ENCODE peak calls at places on chromosomes 3 and 15, in four cellular contexts. One of them, this sample, is unnamed.

GRCh38 chr3:46936733-46937250 is 39.8 kb downstream of the CCDC12 start:
- DNase-seq in GM12878: no peak
- DNase-seq in HepG2: no peak
- DNase-seq in H1: no peak
- DNase-seq in this sample: no peak

GRCh38 chr15:76839173-76839572 is 66.0 kb downstream of the SCAPER start:
- DNase-seq in HepG2: no peak
- DNase-seq in GM12878: no peak
- DNase-seq in H1: no peak
- DNase-seq in this sample: no peak

GRCh38 chr3:145902166-145902565 is 258.8 kb downstream of the PLOD2 start:
- DNase-seq in HepG2: no peak
- DNase-seq in GM12878: no peak
- DNase-seq in H1: no peak
- DNase-seq in this sample: no peak

GRCh38 chr3:194046995-194047681 is 88.8 kb upstream of the HES1 start:
- DNase-seq in H1: no peak
- DNase-seq in HepG2: no peak
- DNase-seq in GM12878: no peak
- DNase-seq in this sample: no peak

GRCh38 chr3:170730071-170730812 is 139.8 kb downstream of the RPL22L1 start:
- DNase-seq in HepG2: no peak
- DNase-seq in H1: no peak
- DNase-seq in GM12878: no peak
- DNase-seq in this sample: no peak

GRCh38 chr15:49279481-49280186 is 109.6 kb downstream of the GALK2 start:
- DNase-seq in H1: no peak
- DNase-seq in HepG2: no peak
- DNase-seq in GM12878: no peak
- DNase-seq in this sample: no peak

GRCh38 chr3:15800327-15800726 is 2.5 kb upstream of the ANKRD28 start:
- DNase-seq in GM12878: no peak
- DNase-seq in HepG2: no peak
- DNase-seq in H1: no peak
- DNase-seq in this sample: no peak

GRCh38 chr15:68022061-68022460 is 32.1 kb upstream of the PIAS1 start:
- DNase-seq in GM12878: no peak
- DNase-seq in H1: no peak
- DNase-seq in HepG2: no peak
- DNase-seq in this sample: no peak

GRCh38 chr3:184172681-184173373 is 1.8 kb upstream of the AP2M1 start:
- DNase-seq in H1: no peak
- DNase-seq in HepG2: no peak
- DNase-seq in GM12878: no peak
- DNase-seq in this sample: no peak

GRCh38 chr3:112818289-112818688 is 28.4 kb downstream of the CD200R1L start:
- DNase-seq in GM12878: no peak
- DNase-seq in H1: no peak
- DNase-seq in HepG2: no peak
- DNase-seq in this sample: no peak

GRCh38 chr3:61725851-61726333 is 164.5 kb downstream of the PTPRG start:
- DNase-seq in H1: no peak
- DNase-seq in HepG2: peak
- DNase-seq in GM12878: no peak
- DNase-seq in this sample: peak

GRCh38 chr15:83278191-83278590 is 6.3 kb downstream of the BNC1 start:
- DNase-seq in H1: no peak
- DNase-seq in GM12878: no peak
- DNase-seq in HepG2: no peak
- DNase-seq in this sample: no peak

GRCh38 chr3:23740517-23741402 is 65.0 kb upstream of the UBE2E1 start:
- DNase-seq in H1: no peak
- DNase-seq in GM12878: no peak
- DNase-seq in HepG2: no peak
- DNase-seq in this sample: no peak

GRCh38 chr3:111548060-111548459 is 6.1 kb downstream of the CD96 start:
- DNase-seq in GM12878: no peak
- DNase-seq in HepG2: no peak
- DNase-seq in H1: no peak
- DNase-seq in this sample: no peak

GRCh38 chr3:135865085-135865484 is 100.4 kb upstream of the PPP2R3A start:
- DNase-seq in GM12878: no peak
- DNase-seq in H1: no peak
- DNase-seq in HepG2: no peak
- DNase-seq in this sample: no peak

GRCh38 chr15:43522247-43522646 is 4.8 kb downstream of the MAP1A start:
- DNase-seq in HepG2: no peak
- DNase-seq in GM12878: no peak
- DNase-seq in H1: no peak
- DNase-seq in this sample: no peak

GRCh38 chr3:57382933-57383332 is 90.4 kb upstream of the ASB14 start:
- DNase-seq in GM12878: no peak
- DNase-seq in H1: no peak
- DNase-seq in HepG2: no peak
- DNase-seq in this sample: no peak

GRCh38 chr3:39592306-39592705 is 124.8 kb downstream of the MOBP start:
- DNase-seq in GM12878: no peak
- DNase-seq in H1: no peak
- DNase-seq in HepG2: no peak
- DNase-seq in this sample: no peak

GRCh38 chr15:61141497-61142125 is 87.5 kb downstream of the RORA start:
- DNase-seq in HepG2: no peak
- DNase-seq in GM12878: no peak
- DNase-seq in H1: no peak
- DNase-seq in this sample: no peak

GRCh38 chr3:197306374-197307086 is 8.1 kb upstream of the DLG1 start:
- DNase-seq in H1: no peak
- DNase-seq in HepG2: peak
- DNase-seq in GM12878: no peak
- DNase-seq in this sample: no peak

GRCh38 chr3:111616417-111617105 is 21.4 kb upstream of the ZBED2 start:
- DNase-seq in HepG2: peak
- DNase-seq in GM12878: no peak
- DNase-seq in H1: no peak
- DNase-seq in this sample: no peak

GRCh38 chr3:151974067-151974466 is 100.6 kb downstream of the SUCNR1 start:
- DNase-seq in H1: no peak
- DNase-seq in GM12878: no peak
- DNase-seq in HepG2: no peak
- DNase-seq in this sample: no peak
- TF ChIP-seq SP1 in H1: no peak
- TF ChIP-seq SP1 in GM12878: no peak
- TF ChIP-seq SP1 in HepG2: no peak
- TF ChIP-seq SP1 in this sample: no peak

DNA sequence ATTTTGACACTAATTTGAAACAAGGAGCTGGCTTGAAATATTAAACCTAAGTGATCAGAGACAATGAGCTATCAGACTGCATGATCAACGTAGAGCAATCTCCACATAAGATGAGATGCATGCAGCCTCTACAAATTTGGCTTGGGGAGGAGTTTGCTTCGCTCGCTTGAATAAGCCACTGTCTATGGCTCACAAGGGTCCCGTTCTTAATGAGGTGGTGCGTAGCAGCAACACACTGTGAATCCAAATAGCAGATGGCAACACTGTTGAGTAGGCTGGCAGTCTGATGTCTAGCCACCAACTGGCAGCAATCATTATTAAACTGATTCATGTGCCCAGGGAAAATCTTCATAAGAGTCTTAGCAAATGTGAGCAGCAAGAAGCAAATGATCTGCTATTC is 125.4 kb upstream of the CCDC54 start:
- DNase-seq in GM12878: no peak
- DNase-seq in H1: no peak
- DNase-seq in HepG2: no peak
- DNase-seq in this sample: no peak
- TF ChIP-seq SUZ12 in GM12878: no peak
- TF ChIP-seq SUZ12 in H1: no peak
- TF ChIP-seq SUZ12 in HepG2: no peak
- TF ChIP-seq SUZ12 in this sample: no peak

GRCh38 chr3:13133471-13133981 is 60.3 kb upstream of the IQSEC1 start:
- DNase-seq in GM12878: no peak
- DNase-seq in HepG2: no peak
- DNase-seq in H1: no peak
- DNase-seq in this sample: no peak
- TF ChIP-seq SP1 in GM12878: no peak
- TF ChIP-seq SP1 in HepG2: no peak
- TF ChIP-seq SP1 in H1: no peak
- TF ChIP-seq SP1 in this sample: no peak

GRCh38 chr3:162376761-162377160 is 880.2 kb downstream of the OTOL1 start:
- DNase-seq in HepG2: no peak
- DNase-seq in H1: no peak
- DNase-seq in GM12878: no peak
- DNase-seq in this sample: no peak
- TF ChIP-seq SUZ12 in HepG2: no peak
- TF ChIP-seq SUZ12 in H1: no peak
- TF ChIP-seq SUZ12 in GM12878: no peak
- TF ChIP-seq SUZ12 in this sample: no peak

DNA sequence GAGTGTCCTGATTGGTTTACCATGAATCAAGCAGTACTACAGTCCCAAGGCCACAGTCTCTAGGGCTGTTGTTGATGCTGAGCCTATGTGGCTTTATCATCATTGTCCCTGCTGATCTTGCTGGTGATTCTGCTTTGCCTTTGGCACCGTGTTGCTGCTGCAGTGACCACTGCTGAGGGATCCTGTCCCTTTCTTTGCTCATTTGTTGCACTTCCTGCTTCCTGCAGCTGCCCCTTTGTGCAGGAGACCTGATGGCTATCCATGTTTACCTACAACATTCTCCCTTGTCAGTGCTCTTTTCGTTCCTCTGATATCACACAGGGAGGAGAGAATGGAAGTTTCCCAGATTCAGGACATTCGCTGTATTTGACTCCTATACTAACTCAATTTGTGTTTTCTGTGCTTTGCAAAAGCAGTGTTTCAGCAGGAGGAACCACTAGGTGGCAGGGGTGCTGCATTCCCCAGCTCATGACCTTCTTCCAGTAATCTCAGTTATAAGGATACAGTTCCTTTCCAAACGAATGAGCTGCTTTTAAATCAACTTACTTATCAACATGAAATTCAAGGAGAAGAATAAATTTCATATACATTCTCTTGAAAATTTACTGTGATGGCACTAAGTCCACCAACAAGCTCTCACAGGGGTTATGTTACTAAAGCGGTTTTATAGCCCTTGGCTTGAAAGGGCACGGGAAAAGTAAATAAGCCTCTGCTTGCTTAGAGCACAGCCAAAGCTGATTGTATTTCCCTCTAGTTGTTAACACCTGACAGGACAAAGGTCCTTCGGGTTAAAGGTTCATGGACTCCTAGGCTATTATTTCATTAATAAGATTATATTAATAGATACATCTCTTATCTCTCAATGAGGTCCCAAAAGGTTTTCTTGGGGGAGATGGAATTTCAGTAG is 9.7 kb upstream of the THUMPD3 start:
- DNase-seq in H1: peak
- DNase-seq in GM12878: peak
- DNase-seq in HepG2: peak
- DNase-seq in this sample: peak
- TF ChIP-seq SP1 in H1: no peak
- TF ChIP-seq SP1 in GM12878: no peak
- TF ChIP-seq SP1 in HepG2: no peak
- TF ChIP-seq SP1 in this sample: no peak

DNA sequence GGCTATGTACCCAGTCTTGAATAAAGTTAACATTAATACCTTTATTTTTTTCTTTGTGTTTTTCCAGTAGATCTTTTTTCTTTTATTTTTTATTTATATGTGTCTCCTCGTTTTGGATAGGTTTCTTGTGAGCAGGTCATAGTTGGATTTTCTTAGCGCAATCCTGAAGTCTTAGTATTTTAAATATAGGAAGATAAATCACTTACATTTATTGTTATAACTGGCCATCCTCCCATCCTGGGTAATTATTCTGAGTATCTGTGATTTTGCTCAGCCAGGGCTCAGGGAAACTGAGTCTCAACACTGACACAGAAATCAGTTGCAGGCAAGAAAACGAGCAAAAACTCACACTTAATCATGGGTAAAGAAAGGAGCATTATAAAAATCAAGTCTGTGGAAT is 11.6 kb upstream of the SLCO3A1 start:
- DNase-seq in HepG2: no peak
- DNase-seq in GM12878: no peak
- DNase-seq in H1: no peak
- DNase-seq in this sample: no peak
- TF ChIP-seq SUZ12 in HepG2: no peak
- TF ChIP-seq SUZ12 in GM12878: no peak
- TF ChIP-seq SUZ12 in H1: no peak
- TF ChIP-seq SUZ12 in this sample: no peak

DNA sequence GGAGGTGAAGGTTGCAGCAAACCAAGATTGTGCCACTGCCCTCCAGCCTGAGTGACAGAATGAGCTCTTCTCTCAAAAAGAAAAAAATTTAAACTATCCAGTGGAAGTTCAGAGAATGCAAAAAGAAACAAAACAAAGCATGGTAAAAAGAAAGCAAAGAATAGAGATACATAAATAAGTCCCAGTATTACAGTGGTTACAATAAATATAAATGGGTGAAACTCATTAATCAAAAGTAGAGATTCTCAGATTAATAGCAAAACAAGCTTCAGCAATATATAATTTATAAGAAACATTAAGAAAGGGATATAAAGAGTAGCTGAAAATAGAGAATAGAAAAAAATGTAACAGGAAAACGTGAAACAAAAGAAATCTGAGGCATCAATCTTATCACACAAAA is 23.6 kb upstream of the GHSR start:
- DNase-seq in GM12878: no peak
- DNase-seq in H1: no peak
- DNase-seq in HepG2: no peak
- DNase-seq in this sample: no peak
- TF ChIP-seq SP1 in GM12878: no peak
- TF ChIP-seq SP1 in H1: no peak
- TF ChIP-seq SP1 in HepG2: no peak
- TF ChIP-seq SP1 in this sample: no peak

DNA sequence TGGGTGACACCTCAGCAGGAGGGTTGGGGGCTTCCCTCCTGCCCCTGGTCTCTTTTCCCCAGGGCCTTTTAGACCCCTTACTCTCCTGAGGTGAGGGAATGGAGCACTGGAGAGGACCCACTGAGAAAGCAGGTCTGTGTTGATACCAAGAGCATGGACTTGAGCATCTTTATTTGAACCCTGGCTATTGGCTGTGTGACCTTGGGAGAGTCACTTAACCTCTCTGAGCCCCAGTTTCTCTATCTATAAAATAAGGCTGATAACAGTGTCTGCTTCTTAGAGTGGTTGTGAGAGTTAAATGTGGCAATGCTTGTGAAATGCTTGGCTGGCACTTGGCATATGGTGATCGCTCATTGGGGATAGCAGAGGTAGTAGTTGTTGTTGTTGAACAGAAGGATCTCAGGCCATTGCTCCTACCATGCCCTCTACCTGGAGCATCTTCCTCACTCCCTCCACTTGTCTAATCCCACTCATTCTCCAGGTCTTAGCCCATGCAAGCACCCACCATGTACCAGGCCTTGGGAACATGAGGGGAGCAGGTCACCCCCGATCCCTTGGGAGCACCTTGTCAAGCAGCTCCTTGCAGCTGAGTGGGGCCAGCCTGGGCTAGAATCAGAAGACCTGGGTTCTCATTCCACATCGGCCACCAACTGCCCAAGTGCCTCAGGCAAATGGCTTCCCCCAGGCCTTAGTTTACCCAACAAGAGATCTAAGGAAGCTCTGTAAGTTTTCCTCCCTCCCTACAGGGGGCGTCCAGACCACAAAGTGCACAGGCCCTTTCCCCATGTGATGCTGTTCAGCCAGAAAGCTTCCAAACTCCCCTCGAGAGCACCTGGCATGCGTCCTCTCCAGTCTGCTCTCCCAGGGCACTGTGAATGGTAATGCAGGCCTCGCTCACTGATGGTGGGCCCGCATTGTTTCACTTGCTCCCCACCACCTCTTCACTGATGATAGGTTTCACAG is 96.7 kb downstream of the LSM3 start:
- DNase-seq in H1: no peak
- DNase-seq in HepG2: peak
- DNase-seq in GM12878: no peak
- DNase-seq in this sample: peak
- TF ChIP-seq SUZ12 in H1: no peak
- TF ChIP-seq SUZ12 in HepG2: no peak
- TF ChIP-seq SUZ12 in GM12878: no peak
- TF ChIP-seq SUZ12 in this sample: no peak